ENCODE peak calls at places on chromosomes 13 and 19, in four cellular contexts. E is activated CD8-positive, alpha-beta memory T cell treated with anti-CD3 and anti-CD28 coated beads for 24 hours; A is stimulated activated CD8-positive, alpha-beta memory T cell treated with anti-CD3 and anti-CD28 coated beads, Interleukin-15, amount 100 ng/mL, for 4 hours; L is activated naive CD4-positive, alpha-beta T cell treated with anti-CD3 and anti-CD28 coated beads, Interleukin-2, amount 10 ng/mL, durations not matched to agents 7 days and 5 days. N is an unnamed sample.

GRCh38 chr19:6678690-6679109 is 8.7 kb upstream of the TNFSF14 start:
- DNase-seq in E (peak), L (no peak), A (peak), N (peak)

GRCh38 chr19:6452223-6452614 is 7.4 kb downstream of the SLC25A23 start:
- DNase-seq in A (no peak), E (no peak), L (no peak), N (no peak)

GRCh38 chr19:40689339-40690049 is 957 bp downstream of the NUMBL start:
- DNase-seq in A (no peak), E (no peak), L (peak), N (peak)

GRCh38 chr19:18049390-18049789 is 37.3 kb downstream of the IL12RB1 start:
- DNase-seq in L (no peak), A (no peak), E (no peak), N (peak)

GRCh38 chr19:1445932-1446712 is 3.8 kb upstream of the APC2 start:
- DNase-seq in A (no peak), L (no peak), E (no peak), N (no peak)

GRCh38 chr13:33353210-33353609 is 67.7 kb upstream of the STARD13 start:
- DNase-seq in L (no peak), A (no peak), E (no peak), N (no peak)

GRCh38 chr19:47891923-47892666 is 6.0 kb upstream of the SULT2A1 start:
- DNase-seq in L (no peak), A (no peak), E (no peak), N (no peak)

GRCh38 chr13:27183561-27184147 is 12.0 kb upstream of the USP12 start:
- DNase-seq in A (no peak), L (no peak), E (no peak), N (peak)

GRCh38 chr13:98202026-98202425 is 25.0 kb upstream of the RNF113B start:
- DNase-seq in E (no peak), L (no peak), A (no peak), N (no peak)

GRCh38 chr19:5891938-5892771 is 11.4 kb downstream of the NDUFA11 start:
- DNase-seq in A (no peak), L (no peak), E (peak), N (no peak)

GRCh38 chr13:113928701-113929627 is 44.9 kb downstream of the C13orf46 start:
- DNase-seq in L (peak), E (no peak), A (no peak), N (peak)

GRCh38 chr19:9528757-9529336 is 9.6 kb downstream of the ZNF426 start:
- DNase-seq in L (no peak), E (no peak), A (no peak), N (no peak)

GRCh38 chr13:37481005-37481857 is 117.3 kb downstream of the POSTN start:
- DNase-seq in E (no peak), L (no peak), A (no peak), N (no peak)

GRCh38 chr13:31050486-31051400 is 111.0 kb downstream of the HSPH1 start:
- DNase-seq in A (no peak), L (no peak), E (peak), N (no peak)

GRCh38 chr13:98451676-98452105 is 125.2 kb downstream of the STK24 start:
- DNase-seq in E (no peak), A (no peak), L (no peak), N (no peak)

GRCh38 chr19:2962018-2962670 is 15.2 kb upstream of the TLE6 start:
- DNase-seq in L (peak), A (peak), E (peak), N (peak)

GRCh38 chr13:25455146-25455545 is 83.4 kb downstream of the ATP8A2 start:
- DNase-seq in A (no peak), E (no peak), L (no peak), N (no peak)

GRCh38 chr19:50728084-50728737 is 5.0 kb downstream of the CLEC11A start:
- DNase-seq in E (peak), L (peak), A (peak), N (no peak)